ENCODE peak calls at places on chromosomes 16 and 17, in five cellular contexts. I is Right ventricle myocardium inferior, Y is nucleus accumbens, C is activated T-cell treated with anti-CD3 and anti-CD28 coated beads for 1 hour, W is HFFc6. M is an unnamed sample.

GRCh38 chr16:68235882-68236803 is at the start of gene ESRP2:
- DNase-seq in I (no peak), Y (no peak), C (no peak), W (no peak), M (no peak)

GRCh38 chr17:48066656-48067055 is 18.5 kb downstream of the NFE2L1 start:
- DNase-seq in I (no peak), Y (no peak), C (no peak), W (no peak), M (no peak)

GRCh38 chr17:34998205-34998604 is 17.9 kb downstream of the LIG3 start:
- DNase-seq in I (peak), Y (peak), C (peak), W (peak), M (peak)

GRCh38 chr17:31321481-31321880 is at the start of gene EVI2A:
- DNase-seq in I (peak), Y (peak), C (peak), W (peak), M (peak)

GRCh38 chr17:44351961-44352921 is 7.1 kb downstream of the GRN start:
- DNase-seq in I (peak), Y (no peak), C (no peak), W (no peak), M (no peak)

GRCh38 chr17:48814504-48814903 is 2.5 kb downstream of the TTLL6 start:
- DNase-seq in I (no peak), Y (no peak), C (peak), W (peak), M (no peak)

GRCh38 chr16:68792465-68793324 is 50.6 kb upstream of the TANGO6 start:
- DNase-seq in I (no peak), Y (no peak), C (no peak), W (peak), M (no peak)

GRCh38 chr17:64084086-64084939 is 45.6 kb downstream of the ERN1 start:
- DNase-seq in I (no peak), Y (no peak), C (no peak), W (peak), M (peak)

GRCh38 chr17:68840073-68840472 is 115.1 kb downstream of the ABCA8 start:
- DNase-seq in I (no peak), Y (no peak), C (no peak), W (no peak), M (no peak)

GRCh38 chr16:50526249-50526648 is 21.9 kb upstream of the NKD1 start:
- DNase-seq in I (no peak), Y (no peak), C (no peak), W (no peak), M (no peak)

GRCh38 chr17:71792966-71793365 is 327.9 kb upstream of the SOX9 start:
- DNase-seq in I (no peak), Y (no peak), C (no peak), W (peak), M (peak)

GRCh38 chr17:19329136-19329535 is 33.4 kb downstream of the B9D1 start:
- DNase-seq in I (no peak), Y (no peak), C (no peak), W (no peak), M (no peak)

GRCh38 chr17:40963838-40964237 is 2.9 kb downstream of the KRT39 start:
- DNase-seq in I (no peak), Y (no peak), C (no peak), W (no peak), M (no peak)

GRCh38 chr17:18143044-18143936 is 34.7 kb downstream of the MYO15A start:
- DNase-seq in I (no peak), Y (no peak), C (no peak), W (peak), M (no peak)

GRCh38 chr16:66970775-66971725 is 10.0 kb downstream of the CES3 start:
- DNase-seq in I (no peak), Y (no peak), C (no peak), W (peak), M (no peak)

GRCh38 chr17:82334622-82335394 is 1.2 kb upstream of the SECTM1 start:
- DNase-seq in I (no peak), Y (no peak), C (no peak), W (no peak), M (no peak)

GRCh38 chr17:44004761-44005526 is 522 bp downstream of the NAGS start:
- DNase-seq in I (no peak), Y (no peak), C (no peak), W (no peak), M (no peak)

GRCh38 chr16:13902677-13903076 is 17.3 kb upstream of the ERCC4 start:
- DNase-seq in I (no peak), Y (no peak), C (no peak), W (no peak), M (no peak)

GRCh38 chr16:4826980-4827379 is 20.1 kb downstream of the GLYR1 start:
- DNase-seq in I (no peak), Y (no peak), C (no peak), W (no peak), M (no peak)